ENCODE peak calls at places on chromosomes 5 and 9, in five cellular contexts. W is tibial nerve, T is breast epithelium, M is transverse colon, C is stomach. N is an unnamed sample.
A peak's percentile ranks its signal among the peaks of the same experiment; 100 is the strongest.

GRCh38 chr9:84953797-84954695 is 284.5 kb downstream of the NTRK2 start:
- DNase-seq in W (peak; percentile 91), T (peak; percentile 84), M (peak; percentile 89), C (peak; percentile 79), N (peak; percentile 87)

GRCh38 chr5:28574616-28575015 is 1536.2 kb upstream of the CDH9 start:
- DNase-seq in W (no peak), T (no peak), M (no peak), C (no peak), N (no peak)

GRCh38 chr5:3000631-3001030 is 249.2 kb upstream of the IRX2 start:
- DNase-seq in W (no peak), T (no peak), M (no peak), C (no peak), N (no peak)

GRCh38 chr9:89038354-89039091 is 47.3 kb downstream of the S1PR3 start:
- DNase-seq in W (peak; percentile 70), T (no peak), M (no peak), C (no peak), N (no peak)

GRCh38 chr5:170861855-170862766 is at the start of gene RANBP17:
- DNase-seq in W (no peak), T (no peak), M (peak; percentile 55), C (peak; percentile 60), N (peak; percentile 16)

GRCh38 chr9:93185261-93186150 is 1.6 kb downstream of the WNK2 start:
- DNase-seq in W (no peak), T (no peak), M (peak; percentile 40), C (no peak), N (no peak)

GRCh38 chr5:56686337-56687198 is 128.8 kb upstream of the MAP3K1 start:
- DNase-seq in W (no peak), T (no peak), M (peak; percentile 14), C (no peak), N (no peak)

GRCh38 chr5:42943931-42944631 is 96.0 kb downstream of the ANXA2R start:
- DNase-seq in W (no peak), T (no peak), M (no peak), C (no peak), N (no peak)

GRCh38 chr9:4137234-4137633 is 162.6 kb downstream of the GLIS3 start:
- DNase-seq in W (no peak), T (no peak), M (no peak), C (no peak), N (no peak)

GRCh38 chr5:126865299-126865698 is 88.4 kb downstream of the LMNB1 start:
- DNase-seq in W (no peak), T (no peak), M (no peak), C (no peak), N (no peak)

GRCh38 chr5:179315356-179315890 is 29.8 kb downstream of the ADAMTS2 start:
- DNase-seq in W (no peak), T (no peak), M (no peak), C (no peak), N (peak; percentile 20)

GRCh38 chr5:78666041-78666444 is 17.5 kb upstream of the LHFPL2 start:
- DNase-seq in W (no peak), T (no peak), M (no peak), C (no peak), N (no peak)

GRCh38 chr9:114057161-114057560 is 20.9 kb downstream of the AMBP start:
- DNase-seq in W (no peak), T (no peak), M (no peak), C (no peak), N (no peak)

GRCh38 chr9:124855566-124855943 is 2.3 kb downstream of the WDR38 start:
- DNase-seq in W (no peak), T (no peak), M (no peak), C (no peak), N (no peak)

GRCh38 chr5:171270136-171270535 is 38.9 kb upstream of the TLX3 start:
- DNase-seq in W (no peak), T (no peak), M (no peak), C (no peak), N (no peak)

GRCh38 chr5:141814064-141814982 is 63.9 kb downstream of the PCDH1 start:
- DNase-seq in W (no peak), T (no peak), M (peak; percentile 64), C (peak; percentile 68), N (no peak)

GRCh38 chr9:13224366-13224765 is 55.1 kb downstream of the MPDZ start:
- DNase-seq in W (no peak), T (no peak), M (no peak), C (no peak), N (no peak)

GRCh38 chr9:130927995-130928900 is 10.8 kb downstream of the FIBCD1 start:
- DNase-seq in W (no peak), T (no peak), M (peak; percentile 32), C (peak; percentile 80), N (peak; percentile 57)

GRCh38 chr5:60586307-60586901 is 113.6 kb downstream of the DEPDC1B start:
- DNase-seq in W (no peak), T (no peak), M (no peak), C (no peak), N (no peak)

GRCh38 chr5:65868509-65868908 is 57.9 kb upstream of the ERBIN start:
- DNase-seq in W (no peak), T (no peak), M (no peak), C (no peak), N (no peak)

GRCh38 chr9:13354733-13355132 is 75.2 kb upstream of the MPDZ start:
- DNase-seq in W (no peak), T (no peak), M (no peak), C (no peak), N (no peak)

GRCh38 chr9:78035369-78035993 is 3.9 kb upstream of the GNAQ start:
- DNase-seq in W (peak; percentile 57), T (no peak), M (peak; percentile 58), C (peak; percentile 61), N (peak; percentile 49)

GRCh38 chr9:133990366-133991210 is 1.5 kb downstream of the VAV2 start:
- DNase-seq in W (peak; percentile 35), T (no peak), M (peak; percentile 65), C (peak; percentile 62), N (no peak)

GRCh38 chr9:128702445-128702948 is at the start of gene PKN3:
- DNase-seq in W (peak; percentile 80), T (peak; percentile 88), M (peak; percentile 92), C (peak; percentile 90), N (peak; percentile 89)

GRCh38 chr9:125585503-125586172 is 121.4 kb downstream of the MAPKAP1 start:
- DNase-seq in W (no peak), T (no peak), M (no peak), C (no peak), N (no peak)

GRCh38 chr5:159341914-159342313 is 11.6 kb upstream of the IL12B start:
- DNase-seq in W (peak; percentile 75), T (peak; percentile 60), M (peak; percentile 42), C (no peak), N (peak; percentile 16)

DNA sequence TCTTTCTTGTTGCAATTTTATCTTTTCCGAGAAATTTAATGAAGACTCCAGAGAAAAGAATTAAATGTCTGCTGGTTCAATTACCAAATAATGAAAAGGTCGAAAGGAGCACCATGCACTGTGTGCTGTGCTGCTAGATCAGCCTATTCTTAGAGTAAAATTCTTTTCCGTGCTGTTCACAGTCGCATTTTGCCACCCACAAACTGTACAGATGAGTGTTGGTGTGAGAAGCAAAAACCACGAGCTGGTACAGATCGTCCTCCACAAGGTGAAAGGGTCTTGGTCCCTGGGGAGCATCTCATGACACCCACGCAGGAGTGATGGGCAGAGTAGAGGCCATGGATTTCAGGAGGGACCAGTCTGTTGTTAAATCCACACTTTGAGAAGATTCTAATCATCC is 143.8 kb upstream of the PUM3 start:
- DNase-seq in W (no peak), T (no peak), M (no peak), C (no peak), N (no peak)
- H3K27ac ChIP-seq in W (no peak overlapping the region), T (no peak overlapping the region), M (no peak overlapping the region), C (no peak overlapping the region), N (no peak overlapping the region)

GRCh38 chr5:64160196-64160595 is 5.4 kb upstream of the RNF180 start:
- DNase-seq in W (no peak), T (no peak), M (no peak), C (no peak), N (no peak)

GRCh38 chr5:64156276-64156675 is 9.4 kb upstream of the RNF180 start:
- DNase-seq in W (no peak), T (no peak), M (no peak), C (no peak), N (no peak)

GRCh38 chr5:64161420-64161819 is 4.2 kb upstream of the RNF180 start:
- DNase-seq in W (no peak), T (no peak), M (no peak), C (no peak), N (no peak)

GRCh38 chr5:64163135-64163534 is 2.5 kb upstream of the RNF180 start:
- DNase-seq in W (no peak), T (no peak), M (no peak), C (no peak), N (no peak)

GRCh38 chr5:64158827-64159226 is 6.8 kb upstream of the RNF180 start:
- DNase-seq in W (no peak), T (no peak), M (no peak), C (no peak), N (no peak)
- TF ChIP-seq POLR2A in W (no peak), T (no peak), M (no peak), C (no peak), N (no peak)

DNA sequence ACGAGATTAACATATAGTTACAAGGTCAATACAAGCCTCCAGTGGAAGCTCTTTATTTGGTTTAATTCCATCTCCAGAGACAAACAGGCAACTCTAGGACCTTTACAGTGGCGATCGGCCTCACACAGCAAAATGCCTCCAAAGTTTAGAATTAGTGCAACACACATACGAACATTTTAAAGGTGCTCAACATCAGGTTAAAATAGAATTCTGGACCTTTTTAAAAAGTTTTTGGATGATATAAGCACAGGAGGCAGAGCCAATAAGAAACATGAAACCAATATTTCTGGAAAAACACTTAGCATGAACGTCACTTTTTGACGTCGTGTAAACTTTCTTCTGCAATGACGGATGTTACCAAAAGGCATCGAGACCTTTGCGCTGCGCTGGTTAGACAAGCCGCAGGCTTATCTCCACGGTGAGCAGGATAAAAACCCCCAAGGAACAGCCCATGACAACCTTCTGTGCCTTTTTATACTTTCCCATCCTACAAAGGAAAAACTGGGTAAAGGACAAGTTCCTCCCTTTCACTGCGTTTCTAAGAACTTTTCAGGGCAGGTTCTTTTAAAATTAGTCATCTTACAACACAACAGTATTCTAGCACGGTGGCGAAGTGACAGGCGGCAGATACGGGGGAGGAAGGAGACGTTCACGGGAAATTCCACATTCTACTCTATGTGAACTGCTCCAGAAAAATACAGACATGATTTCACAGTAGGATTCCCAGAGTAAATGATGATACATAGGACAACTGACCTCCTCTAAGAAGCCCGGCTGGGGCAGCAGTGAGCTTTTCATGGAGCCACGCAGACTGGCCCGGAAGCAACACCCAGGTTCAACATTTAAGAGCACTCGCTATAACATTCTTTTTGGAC is 52.2 kb downstream of the USP20 start:
- DNase-seq in W (no peak), T (no peak), M (peak; percentile 45), C (no peak), N (no peak)
- H3K4me3 ChIP-seq in W (no peak overlapping the region), T (no peak overlapping the region), M (no peak overlapping the region), C (peak overlapping the region; percentile 12), N (no peak overlapping the region)

DNA sequence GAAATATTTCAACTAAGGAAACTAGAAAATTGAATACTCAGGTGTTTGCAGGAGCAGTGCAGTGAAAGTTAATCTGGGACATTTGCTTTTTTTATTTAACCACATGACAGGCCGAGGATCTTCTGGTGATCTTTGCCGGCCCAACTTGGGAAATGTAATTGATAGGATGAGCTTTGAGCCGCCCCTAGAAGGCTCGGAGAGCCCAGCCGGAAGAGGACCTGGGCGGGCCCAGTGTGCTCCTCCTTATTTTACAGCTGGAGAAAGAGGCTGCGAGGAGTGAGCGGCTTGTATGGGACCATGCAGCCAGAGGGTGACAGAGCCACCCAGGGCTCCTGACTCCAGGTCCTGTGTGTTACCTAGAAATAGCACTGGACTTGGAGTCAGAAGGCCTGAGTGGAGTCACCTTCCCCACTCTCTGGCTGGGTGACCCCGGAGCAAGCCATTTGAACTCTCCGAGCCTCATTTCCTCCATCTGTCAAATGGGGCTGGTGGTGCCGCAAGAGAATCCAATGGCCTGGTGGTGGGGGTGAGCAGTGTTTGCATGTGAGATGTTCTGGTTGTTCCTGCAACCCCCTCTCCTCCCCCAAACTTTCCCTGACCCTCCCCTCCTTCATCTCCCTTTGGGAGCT is 2.5 kb downstream of the PPARGC1B start:
- DNase-seq in W (no peak), T (no peak), M (peak; percentile 78), C (no peak), N (peak; percentile 29)
- H3K27ac ChIP-seq in W (peak overlapping the region; percentile 13), T (peak overlapping the region; percentile 77), M (peak overlapping the region; percentile 97), C (peak overlapping the region; percentile 94), N (no peak overlapping the region)

N was measured in ovary.